ENCODE peak calls at places on chromosomes 16 and 17, in eight cellular contexts. M is adrenal gland; Z is astrocyte of the spinal cord; N is cardiac fibroblast; K is hepatocyte; L is IMR-90; E is naive thymus-derived CD4-positive, alpha-beta T cell; W is CD8-positive, alpha-beta T cell. B is an unnamed sample.

GRCh38 chr17:82408288-82408937 is 9.7 kb upstream of the HEXD start:
- DNase-seq in M (no peak), Z (peak), N (no peak), K (no peak), L (no peak), E (no peak), W (no peak), B (no peak)

GRCh38 chr16:66275795-66276428 is 90.6 kb upstream of the CDH5 start:
- DNase-seq in M (no peak), Z (peak), N (peak), K (peak), L (peak), E (no peak), W (no peak), B (peak)

GRCh38 chr16:51287231-51287630 is 136.2 kb upstream of the SALL1 start:
- DNase-seq in M (no peak), Z (no peak), N (no peak), K (no peak), L (no peak), E (no peak), W (no peak), B (no peak)

GRCh38 chr17:39668141-39668924 is at the start of gene PNMT:
- DNase-seq in M (peak), Z (peak), N (peak), K (peak), L (peak), E (peak), W (peak), B (no peak)

GRCh38 chr16:72590179-72590937 is 418.4 kb upstream of the PMFBP1 start:
- DNase-seq in M (no peak), Z (no peak), N (no peak), K (no peak), L (peak), E (no peak), W (no peak), B (no peak)

GRCh38 chr16:11377156-11377555 is 31.9 kb downstream of the RMI2 start:
- DNase-seq in M (no peak), Z (no peak), N (no peak), K (no peak), L (no peak), E (no peak), W (no peak), B (no peak)

GRCh38 chr17:70074236-70074830 is 692 bp upstream of the KCNJ16 start:
- DNase-seq in M (no peak), Z (no peak), N (no peak), K (no peak), L (no peak), E (no peak), W (no peak), B (no peak)

GRCh38 chr16:81945665-81946064 is 65.6 kb downstream of the SDR42E1 start:
- DNase-seq in M (no peak), Z (peak), N (peak), K (no peak), L (peak), E (no peak), W (no peak), B (peak)

GRCh38 chr16:80122155-80122554 is 418.6 kb upstream of the DYNLRB2 start:
- DNase-seq in M (peak), Z (no peak), N (no peak), K (peak), L (no peak), E (no peak), W (no peak), B (no peak)
- H3K4me3 ChIP-seq in M (no peak), Z (no peak), N (no peak), K (no peak), L (no peak), E (no peak), W (no peak), B (no peak)

GRCh38 chr17:75397217-75397616 is 8.3 kb downstream of the GRB2 start:
- DNase-seq in M (no peak), Z (no peak), N (no peak), K (no peak), L (no peak), E (no peak), W (no peak), B (no peak)

GRCh38 chr17:75396781-75397180 is 8.7 kb downstream of the GRB2 start:
- DNase-seq in M (no peak), Z (no peak), N (no peak), K (no peak), L (no peak), E (no peak), W (no peak), B (no peak)

GRCh38 chr17:75398279-75398678 is 7.2 kb downstream of the GRB2 start:
- DNase-seq in M (no peak), Z (no peak), N (no peak), K (no peak), L (no peak), E (no peak), W (no peak), B (no peak)

GRCh38 chr17:75394332-75394918 is 11.1 kb downstream of the GRB2 start:
- DNase-seq in M (no peak), Z (no peak), N (no peak), K (peak), L (no peak), E (no peak), W (no peak), B (no peak)

GRCh38 chr17:75396025-75396424 is 9.5 kb downstream of the GRB2 start:
- DNase-seq in M (no peak), Z (no peak), N (no peak), K (no peak), L (no peak), E (no peak), W (no peak), B (no peak)
- H3K4me3 ChIP-seq in M (no peak), Z (no peak), N (no peak), K (no peak), L (no peak), E (no peak), W (no peak), B (no peak)

GRCh38 chr16:88361775-88362174 is 21.0 kb upstream of the ZNF469 start:
- DNase-seq in M (no peak), Z (no peak), N (no peak), K (no peak), L (no peak), E (no peak), W (no peak), B (no peak)
- H3K4me3 ChIP-seq in M (no peak), Z (no peak), N (no peak), K (no peak), L (no peak), E (no peak), W (no peak), B (no peak)

DNA sequence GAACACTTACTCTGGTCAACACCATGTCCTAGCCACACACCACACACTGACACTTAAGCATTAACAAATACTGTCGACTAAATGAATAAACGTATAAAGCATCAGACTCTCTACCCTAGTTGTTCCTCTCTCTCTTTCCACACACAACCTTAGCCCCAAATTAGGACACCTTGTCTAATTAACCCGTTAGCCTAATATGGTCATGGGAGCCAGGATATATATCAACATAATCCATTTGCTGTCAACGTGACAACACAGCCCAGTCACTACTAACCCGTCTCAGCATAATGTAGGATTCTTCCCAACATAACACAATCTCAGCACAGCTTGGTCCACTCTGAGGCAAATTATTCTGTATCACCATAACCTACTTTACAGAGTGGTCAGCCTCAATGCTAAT is 2.2 kb downstream of the DVL2 start:
- DNase-seq in M (no peak), Z (no peak), N (no peak), K (no peak), L (no peak), E (no peak), W (no peak), B (no peak)
- H3K4me3 ChIP-seq in M (no peak), Z (no peak), N (no peak), K (peak), L (no peak), E (no peak), W (no peak), B (peak)

GRCh38 chr16:47644661-47645060 is 183.5 kb downstream of the PHKB start:
- DNase-seq in M (no peak), Z (peak), N (peak), K (no peak), L (peak), E (no peak), W (no peak), B (no peak)

GRCh38 chr16:47638175-47638574 is 177.0 kb downstream of the PHKB start:
- DNase-seq in M (no peak), Z (no peak), N (no peak), K (no peak), L (no peak), E (no peak), W (no peak), B (no peak)

GRCh38 chr16:47643610-47644009 is 182.5 kb downstream of the PHKB start:
- DNase-seq in M (no peak), Z (peak), N (peak), K (no peak), L (no peak), E (no peak), W (no peak), B (no peak)

GRCh38 chr16:47646914-47647313 is 185.8 kb downstream of the PHKB start:
- DNase-seq in M (no peak), Z (no peak), N (no peak), K (no peak), L (no peak), E (no peak), W (no peak), B (no peak)

DNA sequence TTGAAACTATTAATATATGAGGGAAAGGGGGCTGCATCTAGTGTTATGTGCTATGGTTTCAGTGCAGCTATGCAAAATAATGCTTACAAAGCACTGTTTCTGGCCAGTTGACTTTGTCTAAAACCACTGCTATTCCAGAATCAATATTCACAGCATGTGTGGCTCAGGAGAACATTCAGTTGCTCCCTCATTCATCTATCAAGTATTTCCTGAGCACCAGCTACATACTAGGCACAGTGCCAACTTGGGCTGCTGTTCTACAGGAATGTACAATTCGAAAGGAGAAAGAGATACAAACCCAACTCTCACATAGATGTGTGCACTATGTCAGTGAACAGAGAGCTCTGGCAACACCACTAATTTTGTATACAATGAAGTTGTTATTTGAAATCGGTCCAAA is 183.0 kb downstream of the PHKB start:
- DNase-seq in M (no peak), Z (peak), N (peak), K (no peak), L (peak), E (no peak), W (no peak), B (peak)
- H3K4me3 ChIP-seq in M (no peak), Z (no peak), N (no peak), K (no peak), L (no peak), E (no peak), W (no peak), B (no peak)

GRCh38 chr17:30340957-30341356 is 7.1 kb upstream of the TMIGD1 start:
- DNase-seq in M (no peak), Z (peak), N (peak), K (no peak), L (no peak), E (no peak), W (no peak), B (no peak)
- H3K4me3 ChIP-seq in M (no peak), Z (no peak), N (no peak), K (no peak), L (no peak), E (no peak), W (no peak), B (no peak)

GRCh38 chr16:54282923-54283734 is 3.5 kb downstream of the IRX3 start:
- DNase-seq in M (no peak), Z (no peak), N (no peak), K (no peak), L (no peak), E (no peak), W (no peak), B (no peak)

GRCh38 chr16:54280751-54281150 is 5.8 kb downstream of the IRX3 start:
- DNase-seq in M (no peak), Z (peak), N (peak), K (no peak), L (no peak), E (no peak), W (no peak), B (no peak)

GRCh38 chr16:54283735-54284318 is 2.8 kb downstream of the IRX3 start:
- DNase-seq in M (no peak), Z (no peak), N (no peak), K (no peak), L (no peak), E (no peak), W (no peak), B (no peak)

GRCh38 chr16:54282202-54282922 is 4.2 kb downstream of the IRX3 start:
- DNase-seq in M (peak), Z (peak), N (no peak), K (peak), L (no peak), E (no peak), W (no peak), B (no peak)

DNA sequence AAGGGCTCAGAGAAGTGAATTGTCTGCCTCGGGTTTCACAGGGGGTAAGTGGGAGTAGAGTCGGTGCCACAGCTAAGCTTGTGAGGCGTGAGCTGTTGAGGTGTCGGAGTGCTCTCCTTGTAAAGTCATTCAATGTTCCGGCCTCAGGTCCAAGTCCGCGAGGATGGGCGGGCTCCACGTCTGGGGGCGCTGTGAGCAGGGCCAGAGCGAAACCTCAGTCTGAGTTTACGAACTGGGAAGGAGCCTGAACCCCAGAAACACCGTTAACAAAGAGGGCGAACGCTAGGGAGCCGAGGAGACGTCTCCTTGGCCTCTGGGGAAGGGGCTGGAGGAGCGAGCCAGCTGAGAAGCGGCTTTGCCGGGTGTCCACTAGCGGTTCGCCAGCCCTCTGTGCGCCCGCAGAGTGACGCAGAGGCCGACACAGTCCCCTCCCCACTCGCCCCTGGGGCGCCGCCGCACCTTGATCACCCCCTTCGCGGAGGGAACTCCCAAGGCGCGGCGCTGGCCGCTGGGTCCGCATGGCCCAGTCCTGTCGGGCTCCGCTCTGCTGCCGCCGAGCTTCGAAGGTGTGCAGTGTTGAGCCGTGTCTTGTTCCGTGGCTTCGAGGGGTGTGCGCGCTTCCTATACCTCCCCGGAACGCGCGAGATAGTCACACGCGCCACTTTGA is 4.9 kb downstream of the IRX3 start:
- DNase-seq in M (peak), Z (no peak), N (no peak), K (peak), L (no peak), E (no peak), W (no peak), B (no peak)
- H3K4me3 ChIP-seq in M (no peak), Z (no peak), N (no peak), K (peak), L (no peak), E (no peak), W (no peak), B (peak)

GRCh38 chr16:67846063-67846319 is 742 bp upstream of the NUTF2 start:
- DNase-seq in M (no peak), Z (no peak), N (no peak), K (no peak), L (no peak), E (no peak), W (no peak), B (no peak)

GRCh38 chr16:67844441-67844840 is 2.3 kb upstream of the NUTF2 start:
- DNase-seq in M (no peak), Z (no peak), N (peak), K (no peak), L (peak), E (no peak), W (no peak), B (no peak)

GRCh38 chr16:67846320-67847063 is at the start of gene NUTF2:
- DNase-seq in M (peak), Z (peak), N (peak), K (peak), L (peak), E (peak), W (peak), B (peak)

GRCh38 chr16:67847064-67847861 is at the start of gene CENPT:
- DNase-seq in M (no peak), Z (peak), N (peak), K (peak), L (peak), E (no peak), W (no peak), B (no peak)

DNA sequence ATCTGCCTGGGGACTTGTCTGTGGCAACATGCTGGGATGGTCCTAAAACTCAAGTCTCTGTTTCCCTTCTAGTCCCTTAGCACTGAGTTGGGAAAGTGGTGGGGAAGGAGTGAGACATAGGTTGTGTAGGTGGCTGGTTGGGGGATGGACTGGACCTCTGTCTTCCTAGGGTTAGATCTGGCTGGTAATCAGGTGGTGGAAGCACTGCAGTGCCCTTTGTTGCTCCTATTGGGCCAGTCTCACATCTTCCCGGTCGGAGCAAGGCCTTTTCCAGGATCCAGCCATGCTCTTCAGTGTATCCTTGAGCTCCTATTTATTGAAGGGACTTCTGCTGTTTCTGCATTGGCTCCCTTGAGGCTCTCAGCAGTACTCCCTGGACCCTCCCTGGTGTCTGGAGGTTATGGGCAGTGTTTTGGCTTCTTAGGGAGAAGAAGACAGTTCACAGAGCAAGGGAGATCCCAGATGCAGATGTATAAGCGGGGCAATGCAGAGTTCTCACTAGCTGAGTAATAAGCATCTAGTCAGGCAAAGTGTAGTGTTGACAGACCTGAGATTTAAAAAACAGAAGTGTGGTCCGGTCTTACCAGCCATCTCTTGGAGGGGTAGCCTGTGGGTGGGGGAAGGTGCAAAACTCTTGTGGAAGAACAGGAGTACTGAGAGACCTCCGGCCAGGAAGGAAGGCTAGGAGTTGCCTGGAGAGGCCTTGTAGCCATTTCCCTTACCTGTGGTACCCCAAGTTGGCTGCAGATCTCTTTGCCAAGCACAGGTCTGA is 1.3 kb upstream of the NUTF2 start:
- DNase-seq in M (no peak), Z (no peak), N (no peak), K (no peak), L (no peak), E (no peak), W (no peak), B (no peak)
- H3K4me3 ChIP-seq in M (no peak), Z (peak), N (peak), K (peak), L (peak), E (peak), W (peak), B (peak)

B was measured in skeletal muscle cell.